ENCODE peak calls at places on chromosomes 2 and 18, in four cellular contexts. R, F, L and G are unnamed samples.
A peak's percentile ranks its signal among the peaks of the same experiment; 100 is the strongest.

GRCh38 chr2:219230201-219230540 is 565 bp downstream of the ANKZF1 start:
- DNase-seq in R (no peak), F (peak; percentile 82), L (no peak), G (peak; percentile 60)

GRCh38 chr18:34976899-34977786 is 64.1 kb upstream of the MAPRE2 start:
- DNase-seq in R (peak; percentile 81), F (peak; percentile 82), L (peak; percentile 16), G (peak; percentile 63)

GRCh38 chr2:120589782-120590608 is 145.7 kb upstream of the GLI2 start:
- DNase-seq in R (no peak), F (no peak), L (peak; percentile 84), G (no peak)

GRCh38 chr18:38487521-38487920 is 921.9 kb upstream of the CELF4 start:
- DNase-seq in R (no peak), F (no peak), L (no peak), G (no peak)

GRCh38 chr2:112133344-112133743 is 4.8 kb upstream of the FBLN7 start:
- DNase-seq in R (no peak), F (no peak), L (no peak), G (no peak)

GRCh38 chr2:19607931-19608762 is 249.7 kb upstream of the OSR1 start:
- DNase-seq in R (no peak), F (no peak), L (no peak), G (no peak)

GRCh38 chr2:108936076-108936867 is 52.7 kb downstream of the EDAR start:
- DNase-seq in R (no peak), F (no peak), L (no peak), G (no peak)

GRCh38 chr2:237693281-237694039 is 66.1 kb downstream of the LRRFIP1 start:
- DNase-seq in R (no peak), F (no peak), L (peak; percentile 50), G (no peak)

GRCh38 chr2:63553049-63553448 is 35.2 kb downstream of the WDPCP start:
- DNase-seq in R (no peak), F (no peak), L (no peak), G (no peak)

GRCh38 chr2:204483497-204484164 is 61.6 kb upstream of the PARD3B start:
- DNase-seq in R (no peak), F (no peak), L (no peak), G (no peak)

GRCh38 chr2:80420530-80421208 is 116.1 kb upstream of the LRRTM1 start:
- DNase-seq in R (no peak), F (no peak), L (no peak), G (no peak)

GRCh38 chr2:202679980-202680379 is 45.2 kb downstream of the FAM117B start:
- DNase-seq in R (no peak), F (no peak), L (no peak), G (no peak)

GRCh38 chr2:149470046-149470445 is 117.5 kb downstream of the MMADHC start:
- DNase-seq in R (no peak), F (no peak), L (no peak), G (no peak)

GRCh38 chr2:20147351-20147750 is 77.6 kb downstream of the SDC1 start:
- DNase-seq in R (no peak), F (no peak), L (no peak), G (no peak)

GRCh38 chr18:21313576-21313975 is 71.5 kb downstream of the GREB1L start:
- DNase-seq in R (no peak), F (no peak), L (no peak), G (no peak)

GRCh38 chr18:79542213-79542612 is 137.4 kb upstream of the CTDP1 start:
- DNase-seq in R (no peak), F (no peak), L (no peak), G (no peak)

GRCh38 chr18:62249478-62250097 is 62.5 kb downstream of the RELCH start:
- DNase-seq in R (peak; percentile 29), F (peak; percentile 62), L (peak; percentile 34), G (peak; percentile 93)

GRCh38 chr18:28837100-28837499 is 660.2 kb upstream of the CDH2 start:
- DNase-seq in R (no peak), F (no peak), L (no peak), G (no peak)

GRCh38 chr2:144201126-144201525 is 318.8 kb downstream of the ZEB2 start:
- DNase-seq in R (no peak), F (no peak), L (no peak), G (no peak)

GRCh38 chr2:58984731-58985130 is 743.6 kb upstream of the FANCL start:
- DNase-seq in R (no peak), F (no peak), L (no peak), G (no peak)

GRCh38 chr2:201257381-201257940 is 2.9 kb upstream of the CASP8 start:
- DNase-seq in R (peak; percentile 27), F (peak; percentile 71), L (no peak), G (no peak)

GRCh38 chr2:157839162-157839801 is 36.8 kb downstream of the ACVR1 start:
- DNase-seq in R (no peak), F (no peak), L (peak; percentile 53), G (no peak)

GRCh38 chr2:134337617-134338016 is 83.7 kb downstream of the MGAT5 start:
- DNase-seq in R (no peak), F (no peak), L (no peak), G (no peak)

GRCh38 chr2:96906719-96907404 is 37.0 kb upstream of the SEMA4C start:
- DNase-seq in R (peak; percentile 65), F (no peak), L (no peak), G (peak; percentile 71)

GRCh38 chr2:15116830-15117229 is 444.3 kb downstream of the NBAS start:
- DNase-seq in R (no peak), F (no peak), L (no peak), G (no peak)

DNA sequence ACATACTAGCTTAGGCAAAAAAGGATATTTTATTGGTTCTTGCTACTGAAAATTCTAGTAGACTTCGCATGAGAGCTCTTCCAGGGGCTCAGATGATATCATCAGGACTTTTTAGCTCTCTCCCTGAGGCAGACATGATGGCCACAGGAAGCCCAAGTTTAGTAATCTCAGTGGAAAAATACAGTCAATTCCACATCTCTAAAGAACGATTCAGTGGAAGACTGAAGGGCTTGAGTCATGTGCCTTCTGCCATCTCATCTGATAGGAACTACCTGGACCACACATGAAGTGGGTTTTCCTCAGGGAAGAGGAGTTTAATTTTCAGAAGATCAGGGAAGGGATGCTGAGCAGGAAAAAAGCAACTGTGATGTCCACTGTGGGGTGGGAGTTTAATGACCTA is 117.3 kb downstream of the TTC27 start:
- DNase-seq in R (no peak), F (no peak), L (peak; percentile 60), G (no peak)
- H3K4me3 ChIP-seq in R (no peak overlapping the region), F (no peak overlapping the region), L (no peak overlapping the region), G (no peak overlapping the region)

DNA sequence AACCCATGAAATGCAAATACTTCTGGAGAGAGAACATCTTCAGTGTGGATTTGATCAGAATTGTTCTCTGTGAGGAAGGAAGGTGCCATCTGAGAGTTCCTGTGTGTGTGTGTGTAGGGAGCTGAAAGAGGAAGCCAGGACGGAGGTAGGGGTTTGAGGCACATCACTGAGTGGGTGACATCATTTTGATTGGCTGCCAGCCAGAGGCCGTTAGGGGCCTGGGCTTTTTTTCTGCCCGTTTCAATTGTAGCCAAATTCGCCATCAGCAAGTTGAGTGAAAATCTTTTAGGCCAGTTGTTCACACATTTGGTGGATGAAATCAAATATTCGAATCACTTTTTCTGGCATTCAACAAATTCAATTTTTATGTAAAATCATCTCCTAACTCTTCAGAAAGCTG is 48.9 kb downstream of the TSN start:
- DNase-seq in R (no peak), F (no peak), L (peak; percentile 25), G (no peak)
- H3K4me3 ChIP-seq in R (no peak overlapping the region), F (no peak overlapping the region), L (no peak overlapping the region), G (no peak overlapping the region)

GRCh38 chr2:53516650-53517049 is 251.0 kb upstream of the CHAC2 start:
- DNase-seq in R (no peak), F (no peak), L (no peak), G (no peak)

GRCh38 chr2:53515435-53516332 is 251.9 kb upstream of the CHAC2 start:
- DNase-seq in R (no peak), F (no peak), L (no peak), G (peak; percentile 27)

GRCh38 chr2:53519925-53520629 is 247.5 kb upstream of the CHAC2 start:
- DNase-seq in R (no peak), F (no peak), L (peak; percentile 22), G (no peak)

GRCh38 chr2:53520630-53520940 is 247.0 kb upstream of the CHAC2 start:
- DNase-seq in R (no peak), F (no peak), L (no peak), G (no peak)
- H3K4me3 ChIP-seq in R (no peak overlapping the region), F (no peak overlapping the region), L (no peak overlapping the region), G (no peak overlapping the region)

GRCh38 chr2:110873056-110873502 is 140.7 kb downstream of the ACOXL start:
- DNase-seq in R (no peak), F (no peak), L (no peak), G (no peak)

GRCh38 chr2:110870545-110870944 is 138.2 kb downstream of the ACOXL start:
- DNase-seq in R (no peak), F (no peak), L (no peak), G (no peak)

GRCh38 chr2:110873597-110874525 is 141.5 kb downstream of the ACOXL start:
- DNase-seq in R (no peak), F (no peak), L (no peak), G (no peak)

GRCh38 chr2:110871637-110872036 is 139.3 kb downstream of the ACOXL start:
- DNase-seq in R (no peak), F (no peak), L (no peak), G (no peak)

DNA sequence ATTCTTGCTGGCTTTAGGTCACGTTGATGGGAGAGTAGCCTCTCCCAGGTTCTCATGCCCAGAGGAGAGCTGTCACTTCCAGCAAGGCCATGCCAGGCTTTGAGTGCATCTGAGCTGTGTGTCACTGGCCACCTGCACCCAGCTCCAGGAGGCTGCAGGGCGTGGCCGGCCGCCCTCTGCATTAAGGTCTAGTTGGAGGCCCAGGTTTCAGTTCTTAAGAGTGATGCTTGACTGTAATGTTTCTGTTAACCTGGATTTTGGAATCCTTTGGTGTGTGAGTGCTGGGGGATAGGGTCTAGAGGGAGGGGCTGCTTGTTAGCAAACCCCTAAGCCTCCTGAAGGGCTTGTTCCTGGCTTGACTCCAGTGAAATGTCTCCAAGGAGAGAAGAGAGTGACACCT is 140.1 kb downstream of the ACOXL start:
- DNase-seq in R (no peak), F (no peak), L (no peak), G (no peak)
- H3K4me3 ChIP-seq in R (no peak overlapping the region), F (no peak overlapping the region), L (no peak overlapping the region), G (no peak overlapping the region)

GRCh38 chr18:76386071-76386470 is 109.0 kb downstream of the ZNF516 start:
- DNase-seq in R (no peak), F (no peak), L (no peak), G (no peak)

GRCh38 chr18:76385681-76385975 is 109.4 kb downstream of the ZNF516 start:
- DNase-seq in R (no peak), F (no peak), L (no peak), G (no peak)

GRCh38 chr18:76383636-76384035 is 111.4 kb downstream of the ZNF516 start:
- DNase-seq in R (no peak), F (no peak), L (no peak), G (no peak)

GRCh38 chr18:76384114-76384790 is 110.8 kb downstream of the ZNF516 start:
- DNase-seq in R (no peak), F (no peak), L (no peak), G (peak; percentile 8)

GRCh38 chr18:76384861-76385680 is 110.0 kb downstream of the ZNF516 start:
- DNase-seq in R (no peak), F (no peak), L (no peak), G (peak; percentile 12)
- H3K4me3 ChIP-seq in R (no peak overlapping the region), F (no peak overlapping the region), L (no peak overlapping the region), G (no peak overlapping the region)

GRCh38 chr2:44932079-44932478 is 9.4 kb upstream of the SIX3 start:
- DNase-seq in R (no peak), F (no peak), L (no peak), G (no peak)
- H3K4me3 ChIP-seq in R (no peak overlapping the region), F (no peak overlapping the region), L (no peak overlapping the region), G (no peak overlapping the region)